ENCODE peak calls at places on chromosomes 7 and 10, in five cellular contexts. One of them, this sample, is unnamed.

GRCh38 chr7:29877196-29877595 is 70.9 kb downstream of the WIPF3 start:
- DNase-seq in ovary: no peak
- DNase-seq in HCT116: no peak
- DNase-seq in BJ: no peak
- DNase-seq in MM.1S: no peak
- DNase-seq in this sample: no peak

GRCh38 chr10:113056468-113057021 is 106.5 kb downstream of the TCF7L2 start:
- DNase-seq in HCT116: no peak
- DNase-seq in ovary: no peak
- DNase-seq in MM.1S: no peak
- DNase-seq in BJ: no peak
- DNase-seq in this sample: peak

GRCh38 chr7:44310221-44310848 is 15.1 kb downstream of the CAMK2B start:
- DNase-seq in ovary: peak
- DNase-seq in BJ: no peak
- DNase-seq in MM.1S: no peak
- DNase-seq in HCT116: no peak
- DNase-seq in this sample: no peak

GRCh38 chr10:32941357-32941756 is 16.7 kb downstream of the ITGB1 start:
- DNase-seq in MM.1S: no peak
- DNase-seq in HCT116: no peak
- DNase-seq in ovary: no peak
- DNase-seq in BJ: no peak
- DNase-seq in this sample: no peak

GRCh38 chr7:142557971-142558582 is 191.2 kb upstream of the PRSS1 start:
- DNase-seq in BJ: no peak
- DNase-seq in MM.1S: peak
- DNase-seq in HCT116: peak
- DNase-seq in ovary: no peak
- DNase-seq in this sample: no peak

GRCh38 chr7:50555594-50556140 is 9.5 kb downstream of the DDC start:
- DNase-seq in MM.1S: no peak
- DNase-seq in ovary: no peak
- DNase-seq in HCT116: no peak
- DNase-seq in BJ: no peak
- DNase-seq in this sample: no peak

GRCh38 chr10:97633921-97634320 is 621 bp upstream of the MORN4 start:
- DNase-seq in HCT116: peak
- DNase-seq in MM.1S: peak
- DNase-seq in ovary: no peak
- DNase-seq in BJ: no peak
- DNase-seq in this sample: no peak

GRCh38 chr10:68153473-68154210 is 44.4 kb downstream of the MYPN start:
- DNase-seq in BJ: peak
- DNase-seq in MM.1S: no peak
- DNase-seq in ovary: no peak
- DNase-seq in HCT116: peak
- DNase-seq in this sample: peak

GRCh38 chr10:71342850-71343773 is 24.1 kb downstream of the SLC29A3 start:
- DNase-seq in BJ: no peak
- DNase-seq in ovary: no peak
- DNase-seq in MM.1S: no peak
- DNase-seq in HCT116: no peak
- DNase-seq in this sample: no peak

GRCh38 chr10:113108180-113108835 is 158.3 kb downstream of the TCF7L2 start:
- DNase-seq in MM.1S: no peak
- DNase-seq in HCT116: no peak
- DNase-seq in ovary: no peak
- DNase-seq in BJ: no peak
- DNase-seq in this sample: no peak

GRCh38 chr10:105643662-105644061 is 1002.6 kb downstream of the SORCS3 start:
- DNase-seq in HCT116: no peak
- DNase-seq in MM.1S: no peak
- DNase-seq in BJ: no peak
- DNase-seq in ovary: no peak
- DNase-seq in this sample: no peak

GRCh38 chr7:81308643-81309354 is 389.9 kb upstream of the SEMA3C start:
- DNase-seq in HCT116: no peak
- DNase-seq in ovary: no peak
- DNase-seq in BJ: peak
- DNase-seq in MM.1S: no peak
- DNase-seq in this sample: no peak

GRCh38 chr10:119207713-119208552 is 562 bp downstream of the GRK5 start:
- DNase-seq in MM.1S: peak
- DNase-seq in ovary: peak
- DNase-seq in HCT116: no peak
- DNase-seq in BJ: no peak
- DNase-seq in this sample: no peak

GRCh38 chr7:105931179-105931578 is 31.9 kb upstream of the CDHR3 start:
- DNase-seq in MM.1S: no peak
- DNase-seq in HCT116: no peak
- DNase-seq in BJ: no peak
- DNase-seq in ovary: no peak
- DNase-seq in this sample: no peak

GRCh38 chr7:7585241-7585928 is 18.7 kb downstream of the MIOS start:
- DNase-seq in ovary: no peak
- DNase-seq in BJ: no peak
- DNase-seq in MM.1S: no peak
- DNase-seq in HCT116: no peak
- DNase-seq in this sample: no peak

GRCh38 chr10:95445223-95445836 is 115.8 kb downstream of the SORBS1 start:
- DNase-seq in HCT116: peak
- DNase-seq in MM.1S: no peak
- DNase-seq in ovary: peak
- DNase-seq in BJ: peak
- DNase-seq in this sample: peak

GRCh38 chr10:57716884-57717283 is 550.8 kb downstream of the IPMK start:
- DNase-seq in BJ: no peak
- DNase-seq in ovary: no peak
- DNase-seq in MM.1S: peak
- DNase-seq in HCT116: no peak
- DNase-seq in this sample: no peak

GRCh38 chr7:17311952-17312351 is 13.5 kb downstream of the AHR start:
- DNase-seq in HCT116: no peak
- DNase-seq in ovary: no peak
- DNase-seq in MM.1S: no peak
- DNase-seq in BJ: no peak
- DNase-seq in this sample: peak

GRCh38 chr10:43211030-43211429 is 55.8 kb downstream of the RASGEF1A start:
- DNase-seq in HCT116: no peak
- DNase-seq in ovary: no peak
- DNase-seq in BJ: no peak
- DNase-seq in MM.1S: no peak
- DNase-seq in this sample: no peak

GRCh38 chr10:76114556-76114955 is 683.1 kb downstream of the LRMDA start:
- DNase-seq in MM.1S: no peak
- DNase-seq in BJ: no peak
- DNase-seq in ovary: no peak
- DNase-seq in HCT116: no peak
- DNase-seq in this sample: no peak

GRCh38 chr7:96310106-96310505 is 11.8 kb downstream of the SLC25A13 start:
- DNase-seq in BJ: no peak
- DNase-seq in HCT116: no peak
- DNase-seq in ovary: no peak
- DNase-seq in MM.1S: no peak
- DNase-seq in this sample: peak
- H3K4me3 ChIP-seq in BJ: no peak
- H3K4me3 ChIP-seq in HCT116: no peak
- H3K4me3 ChIP-seq in ovary: no peak
- H3K4me3 ChIP-seq in MM.1S: no peak
- H3K4me3 ChIP-seq in this sample: no peak

DNA sequence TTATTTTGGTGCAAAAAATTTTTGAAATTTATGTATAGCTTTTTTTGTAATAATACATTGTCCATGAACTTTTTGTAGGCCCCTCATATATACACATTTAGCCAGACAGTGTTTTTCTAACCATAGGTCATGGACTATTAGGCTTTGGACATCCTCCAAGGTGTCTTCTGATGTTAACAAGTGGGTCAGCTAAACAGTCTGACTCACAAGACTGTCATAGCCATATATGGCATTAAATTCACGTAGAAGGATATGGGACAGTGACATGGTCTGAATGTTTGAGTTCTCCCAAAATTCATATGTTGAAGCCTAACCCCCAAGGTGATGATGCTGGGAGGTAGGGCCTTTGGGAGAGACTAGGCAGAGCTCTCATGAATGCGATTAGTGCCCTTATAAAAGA is 14.0 kb upstream of the NUB1 start:
- DNase-seq in HCT116: no peak
- DNase-seq in BJ: no peak
- DNase-seq in ovary: no peak
- DNase-seq in MM.1S: no peak
- DNase-seq in this sample: no peak
- H3K4me3 ChIP-seq in HCT116: no peak
- H3K4me3 ChIP-seq in BJ: no peak
- H3K4me3 ChIP-seq in ovary: no peak
- H3K4me3 ChIP-seq in MM.1S: no peak
- H3K4me3 ChIP-seq in this sample: no peak

GRCh38 chr7:100220833-100221718 is 1.3 kb downstream of the PVRIG start:
- DNase-seq in BJ: no peak
- DNase-seq in MM.1S: peak
- DNase-seq in HCT116: no peak
- DNase-seq in ovary: no peak
- DNase-seq in this sample: no peak

GRCh38 chr7:100222445-100223132 is 2.8 kb downstream of the PVRIG start:
- DNase-seq in BJ: no peak
- DNase-seq in HCT116: no peak
- DNase-seq in ovary: no peak
- DNase-seq in MM.1S: no peak
- DNase-seq in this sample: no peak

GRCh38 chr7:100219271-100219737 is 445 bp upstream of the PVRIG start:
- DNase-seq in HCT116: no peak
- DNase-seq in ovary: no peak
- DNase-seq in BJ: no peak
- DNase-seq in MM.1S: no peak
- DNase-seq in this sample: no peak

GRCh38 chr7:100221767-100222444 is 2.2 kb downstream of the PVRIG start:
- DNase-seq in MM.1S: no peak
- DNase-seq in BJ: no peak
- DNase-seq in ovary: no peak
- DNase-seq in HCT116: no peak
- DNase-seq in this sample: no peak
- H3K4me3 ChIP-seq in MM.1S: peak
- H3K4me3 ChIP-seq in BJ: no peak
- H3K4me3 ChIP-seq in ovary: no peak
- H3K4me3 ChIP-seq in HCT116: no peak
- H3K4me3 ChIP-seq in this sample: no peak

GRCh38 chr10:30158325-30158960 is 99.1 kb upstream of the JCAD start:
- DNase-seq in BJ: no peak
- DNase-seq in HCT116: no peak
- DNase-seq in ovary: no peak
- DNase-seq in MM.1S: no peak
- DNase-seq in this sample: no peak

GRCh38 chr10:30151581-30152389 is 92.4 kb upstream of the JCAD start:
- DNase-seq in ovary: no peak
- DNase-seq in MM.1S: no peak
- DNase-seq in BJ: peak
- DNase-seq in HCT116: peak
- DNase-seq in this sample: peak

GRCh38 chr10:30154561-30154960 is 95.2 kb upstream of the JCAD start:
- DNase-seq in ovary: no peak
- DNase-seq in MM.1S: no peak
- DNase-seq in BJ: no peak
- DNase-seq in HCT116: no peak
- DNase-seq in this sample: no peak

GRCh38 chr10:30154126-30154525 is 94.7 kb upstream of the JCAD start:
- DNase-seq in BJ: no peak
- DNase-seq in HCT116: no peak
- DNase-seq in ovary: no peak
- DNase-seq in MM.1S: no peak
- DNase-seq in this sample: no peak

DNA sequence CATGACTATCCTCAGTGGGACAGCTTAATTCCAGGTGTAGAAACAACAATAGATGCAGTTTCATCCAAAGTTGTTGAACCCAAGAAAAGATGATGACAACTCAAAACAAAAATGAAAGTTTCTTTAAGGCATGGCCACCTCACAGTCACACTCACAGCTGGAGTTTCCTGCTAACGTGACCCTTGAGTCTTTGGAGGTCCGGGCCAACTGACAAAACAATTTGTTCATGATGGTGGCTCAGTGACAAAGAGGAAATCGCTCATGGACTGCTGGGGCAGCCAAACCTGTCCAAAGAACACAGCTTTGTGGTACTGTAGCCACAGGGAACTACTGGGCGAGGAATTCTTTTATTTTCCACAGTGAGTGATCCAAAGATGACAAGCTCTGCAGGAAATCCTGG is 96.0 kb upstream of the JCAD start:
- DNase-seq in BJ: no peak
- DNase-seq in HCT116: no peak
- DNase-seq in MM.1S: peak
- DNase-seq in ovary: no peak
- DNase-seq in this sample: no peak
- H3K4me3 ChIP-seq in BJ: no peak
- H3K4me3 ChIP-seq in HCT116: no peak
- H3K4me3 ChIP-seq in MM.1S: no peak
- H3K4me3 ChIP-seq in ovary: no peak
- H3K4me3 ChIP-seq in this sample: no peak

GRCh38 chr7:151168022-151168786 is 710 bp upstream of the GBX1 start:
- DNase-seq in MM.1S: peak
- DNase-seq in HCT116: no peak
- DNase-seq in BJ: no peak
- DNase-seq in ovary: no peak
- DNase-seq in this sample: no peak

GRCh38 chr7:151168787-151169162 is 1.3 kb upstream of the GBX1 start:
- DNase-seq in BJ: no peak
- DNase-seq in ovary: no peak
- DNase-seq in MM.1S: no peak
- DNase-seq in HCT116: no peak
- DNase-seq in this sample: no peak

GRCh38 chr7:151167197-151167911 is at the start of gene GBX1:
- DNase-seq in ovary: no peak
- DNase-seq in BJ: no peak
- DNase-seq in HCT116: no peak
- DNase-seq in MM.1S: no peak
- DNase-seq in this sample: no peak

GRCh38 chr7:151161757-151162156 is 5.7 kb downstream of the GBX1 start:
- DNase-seq in MM.1S: no peak
- DNase-seq in HCT116: no peak
- DNase-seq in BJ: no peak
- DNase-seq in ovary: no peak
- DNase-seq in this sample: no peak

GRCh38 chr7:151166629-151167196 is 781 bp downstream of the GBX1 start:
- DNase-seq in ovary: no peak
- DNase-seq in HCT116: no peak
- DNase-seq in MM.1S: no peak
- DNase-seq in BJ: no peak
- DNase-seq in this sample: no peak
- H3K4me3 ChIP-seq in ovary: peak
- H3K4me3 ChIP-seq in HCT116: peak
- H3K4me3 ChIP-seq in MM.1S: no peak
- H3K4me3 ChIP-seq in BJ: no peak
- H3K4me3 ChIP-seq in this sample: no peak

This sample was measured in AG09309.